ENCODE peak calls at places on chromosome 12, in seven cellular contexts. B is mesendoderm, J is H9, N is H1, U is mesenchymal stem cell, Z is neuronal stem cell, S is IMR-90. A is an unnamed sample.
A peak's percentile ranks its signal among the peaks of the same experiment; 100 is the strongest.

GRCh38 chr12:73158341-73158740 is 886.2 kb downstream of the TRHDE start:
- DNase-seq in U (no peak), J (no peak), B (no peak), N (no peak), Z (no peak), S (no peak), A (no peak)

GRCh38 chr12:122932207-122932606 is 34.1 kb downstream of the ABCB9 start:
- DNase-seq in B (no peak), N (no peak), J (no peak), U (no peak), S (no peak), Z (no peak), A (no peak)

GRCh38 chr12:18799140-18799446 is 61.2 kb downstream of the CAPZA3 start:
- DNase-seq in S (no peak), Z (no peak), B (no peak), N (no peak), J (no peak), U (no peak), A (no peak)

GRCh38 chr12:75889214-75889613 is 142.4 kb downstream of the PHLDA1 start:
- DNase-seq in B (peak; percentile 49), N (no peak), U (peak; percentile 20), S (no peak), J (peak; percentile 52), Z (no peak), A (no peak)

GRCh38 chr12:132278421-132279183 is 50.8 kb downstream of the GALNT9 start:
- DNase-seq in S (no peak), Z (no peak), B (no peak), N (no peak), U (no peak), J (no peak), A (no peak)

GRCh38 chr12:95918194-95918993 is 24.0 kb downstream of the CCDC38 start:
- DNase-seq in S (peak; percentile 42), Z (peak; percentile 31), U (peak; percentile 59), J (peak; percentile 71), B (peak; percentile 63), N (peak; percentile 52), A (peak; percentile 79)

GRCh38 chr12:103930787-103931536 is 752 bp downstream of the HSP90B1 start:
- DNase-seq in S (peak; percentile 30), B (peak; percentile 40), N (no peak), U (no peak), J (peak; percentile 32), Z (peak; percentile 26), A (peak; percentile 7)

GRCh38 chr12:13154027-13154538 is 42.4 kb upstream of the EMP1 start:
- DNase-seq in N (no peak), U (peak; percentile 26), J (no peak), Z (no peak), B (no peak), S (peak; percentile 50), A (no peak)

GRCh38 chr12:127893875-127894635 is 372.9 kb upstream of the TMEM132C start:
- DNase-seq in N (peak; percentile 50), U (no peak), J (peak; percentile 59), Z (no peak), S (no peak), B (peak; percentile 74), A (no peak)

GRCh38 chr12:13504074-13504473 is 307.5 kb downstream of the EMP1 start:
- DNase-seq in J (no peak), B (no peak), S (no peak), Z (no peak), U (no peak), N (no peak), A (no peak)

GRCh38 chr12:105850103-105850968 is 288.4 kb downstream of the NUAK1 start:
- DNase-seq in Z (no peak), S (no peak), J (no peak), N (no peak), B (peak; percentile 51), U (no peak), A (peak; percentile 19)

GRCh38 chr12:2642176-2642892 is 152.4 kb upstream of the FKBP4 start:
- DNase-seq in J (no peak), U (no peak), S (no peak), Z (no peak), N (no peak), B (no peak), A (no peak)

GRCh38 chr12:25377475-25378179 is 126.9 kb upstream of the KRAS start:
- DNase-seq in U (peak; percentile 78), Z (no peak), J (no peak), B (peak; percentile 21), N (no peak), S (peak; percentile 94), A (no peak)

GRCh38 chr12:119804011-119804641 is 73.0 kb downstream of the CIT start:
- DNase-seq in J (peak; percentile 93), Z (peak; percentile 68), U (peak; percentile 85), S (peak; percentile 78), B (peak; percentile 94), N (peak; percentile 79), A (peak; percentile 61)

GRCh38 chr12:98719515-98720504 is 74.7 kb downstream of the APAF1 start:
- DNase-seq in Z (no peak), J (no peak), N (no peak), U (no peak), S (no peak), B (no peak), A (no peak)

GRCh38 chr12:50440288-50440687 is 39.6 kb downstream of the LARP4 start:
- DNase-seq in N (no peak), S (no peak), Z (no peak), U (no peak), B (no peak), J (no peak), A (no peak)

GRCh38 chr12:18658829-18659228 is 79.0 kb downstream of the PLCZ1 start:
- DNase-seq in N (no peak), S (peak; percentile 15), U (no peak), J (no peak), B (peak; percentile 25), Z (no peak), A (no peak)

GRCh38 chr12:20808521-20808920 is 2.0 kb upstream of the SLCO1B3 start:
- DNase-seq in B (no peak), S (no peak), N (no peak), J (no peak), U (no peak), Z (no peak), A (no peak)

GRCh38 chr12:56628671-56629458 is 1.3 kb downstream of the BAZ2A start:
- DNase-seq in U (peak; percentile 91), S (peak; percentile 74), J (no peak), Z (no peak), B (peak; percentile 56), N (peak; percentile 52), A (peak; percentile 61)

GRCh38 chr12:56151672-56152131 is 685 bp upstream of the MYL6B start:
- DNase-seq in S (no peak), B (peak; percentile 84), Z (no peak), J (peak; percentile 83), N (peak; percentile 77), U (no peak), A (peak; percentile 61)

GRCh38 chr12:53733051-53733812 is 6.0 kb upstream of the CALCOCO1 start:
- DNase-seq in S (peak; percentile 69), B (no peak), Z (no peak), U (no peak), N (no peak), J (no peak), A (peak; percentile 36)

GRCh38 chr12:19533567-19533966 is 94.3 kb downstream of the AEBP2 start:
- DNase-seq in N (no peak), B (no peak), Z (no peak), J (no peak), U (no peak), S (no peak), A (no peak)

GRCh38 chr12:69481133-69481532 is 10.9 kb downstream of the FRS2 start:
- DNase-seq in N (no peak), Z (no peak), B (no peak), J (no peak), U (no peak), S (no peak), A (peak; percentile 77)
- H2AK5ac ChIP-seq in N (no peak overlapping the region), Z (no peak overlapping the region), B (no peak overlapping the region), J (no peak overlapping the region), U (no peak overlapping the region), S (no peak overlapping the region), A (no peak overlapping the region)

DNA sequence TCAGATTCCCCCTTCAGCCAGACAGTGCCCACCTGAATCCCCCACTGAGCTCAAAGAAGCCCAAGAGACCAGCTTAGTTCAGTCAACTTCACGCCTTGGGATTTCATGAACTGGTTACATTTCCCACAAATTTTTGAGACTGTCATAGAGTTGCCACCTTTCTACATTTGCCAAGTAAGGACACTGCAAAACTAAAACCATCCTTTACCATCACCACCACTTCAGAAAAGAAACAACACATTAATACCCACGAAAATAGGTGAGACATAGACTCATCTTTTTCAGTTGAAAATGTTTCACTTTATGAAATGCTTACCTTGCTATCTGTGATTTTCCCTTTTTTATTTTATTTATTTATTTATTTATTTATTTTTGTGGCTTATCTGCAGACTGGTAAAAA is 16.1 kb downstream of the CMKLR1 start:
- DNase-seq in N (no peak), S (no peak), Z (no peak), J (no peak), U (no peak), B (no peak), A (no peak)
- H3K4me2 ChIP-seq in N (no peak overlapping the region), S (no peak overlapping the region), Z (no peak overlapping the region), J (no peak overlapping the region), U (no peak overlapping the region), B (no peak overlapping the region), A (no peak overlapping the region)

DNA sequence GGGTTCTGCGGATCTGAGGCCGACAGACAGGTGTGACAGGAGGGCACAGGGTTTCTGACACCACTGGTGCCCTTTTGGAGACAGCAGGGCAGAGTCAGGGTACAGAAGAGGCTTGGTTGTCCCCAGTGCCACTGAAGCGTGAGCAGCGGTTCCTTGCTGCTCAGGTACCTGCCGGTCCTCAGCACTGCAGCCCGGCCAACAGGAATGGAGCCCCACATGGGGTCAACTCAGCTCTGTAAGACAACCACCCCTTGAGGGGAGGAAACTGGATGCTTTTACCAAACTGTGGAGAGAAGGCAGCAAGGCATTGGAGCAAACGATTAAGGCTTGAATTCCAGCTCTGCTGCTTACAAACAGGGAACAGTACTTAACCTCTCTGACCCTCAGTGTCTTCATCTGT is 246.4 kb upstream of the NOS1 start:
- DNase-seq in U (peak; percentile 47), Z (no peak), B (no peak), S (no peak), J (no peak), N (no peak), A (no peak)
- H2AK5ac ChIP-seq in U (no peak overlapping the region), Z (no peak overlapping the region), B (no peak overlapping the region), S (no peak overlapping the region), J (no peak overlapping the region), N (no peak overlapping the region), A (no peak overlapping the region)

DNA sequence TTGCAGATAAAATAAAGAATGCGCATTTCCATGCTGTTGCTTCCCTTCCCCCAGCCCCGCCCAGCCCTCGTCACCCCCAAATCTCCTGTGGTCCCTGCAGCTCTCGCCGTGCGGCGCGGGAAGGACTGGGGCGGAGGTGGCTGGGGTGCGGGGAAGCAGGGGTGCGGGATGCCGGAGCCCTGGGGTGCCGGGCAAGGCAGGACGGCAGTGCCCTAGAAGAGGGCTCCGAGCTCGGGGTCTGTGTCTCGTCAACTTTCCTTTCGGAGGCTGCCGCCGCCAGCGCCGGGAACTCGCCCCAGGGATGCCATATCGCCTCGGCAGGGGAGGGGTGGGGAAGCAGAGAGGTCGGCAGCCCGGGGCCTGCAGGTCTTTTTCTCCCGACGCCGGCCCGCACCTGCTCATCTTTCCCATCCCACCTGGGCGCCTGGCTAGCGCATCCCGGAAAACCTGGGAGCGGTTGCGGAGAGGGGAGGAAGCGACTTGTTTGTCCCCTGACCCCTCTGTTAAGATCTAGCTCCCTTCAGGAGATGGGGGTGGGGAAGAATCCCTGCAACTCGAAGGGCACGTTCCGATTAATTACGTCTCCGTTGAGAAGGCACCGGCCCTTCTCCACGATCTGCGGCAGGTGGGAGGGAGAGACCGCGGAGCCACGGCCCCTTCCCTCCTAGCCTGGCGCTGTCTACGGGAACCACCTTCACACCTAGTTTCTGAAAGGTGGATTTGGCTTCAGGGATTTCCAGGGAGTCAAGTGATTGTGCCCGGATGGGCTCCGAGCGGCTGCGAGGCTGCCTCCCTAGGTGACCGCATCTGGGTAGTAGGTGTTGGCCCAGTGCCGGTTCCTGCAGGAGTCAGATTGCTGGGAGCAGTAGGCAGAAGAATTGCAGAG is 621 bp downstream of the CNTN1 start:
- DNase-seq in B (peak; percentile 39), U (no peak), Z (peak; percentile 20), J (peak; percentile 66), S (no peak), N (peak; percentile 75), A (no peak)
- H3K4me2 ChIP-seq in B (peak overlapping the region; percentile 54), U (peak overlapping the region; percentile 77), Z (peak overlapping the region; percentile 90), J (peak overlapping the region; percentile 88), S (peak overlapping the region; percentile 72), N (peak overlapping the region; percentile 96), A (peak overlapping the region; percentile 90)